ENCODE peak calls at places on chromosome 5, in seven cellular contexts. One of them, this sample, is unnamed.

GRCh38 chr5:171387970-171388815 is 544 bp downstream of the NPM1 start:
- DNase-seq in GM12878: peak
- DNase-seq in H1: peak
- DNase-seq in HCT116: no peak
- DNase-seq in HepG2: peak
- DNase-seq in K562: peak
- DNase-seq in SK-N-SH: peak
- DNase-seq in this sample: peak

GRCh38 chr5:178205010-178205748 is 846 bp downstream of the HNRNPAB start:
- DNase-seq in GM12878: no peak
- DNase-seq in H1: peak
- DNase-seq in HCT116: no peak
- DNase-seq in HepG2: peak
- DNase-seq in K562: peak
- DNase-seq in SK-N-SH: peak
- DNase-seq in this sample: peak

GRCh38 chr5:52709171-52709925 is 78.4 kb upstream of the ITGA1 start:
- DNase-seq in GM12878: no peak
- DNase-seq in H1: no peak
- DNase-seq in HCT116: no peak
- DNase-seq in HepG2: peak
- DNase-seq in K562: no peak
- DNase-seq in SK-N-SH: no peak
- DNase-seq in this sample: no peak

GRCh38 chr5:6753851-6754250 is 40.6 kb downstream of the TENT4A start:
- DNase-seq in GM12878: no peak
- DNase-seq in H1: no peak
- DNase-seq in HCT116: no peak
- DNase-seq in HepG2: no peak
- DNase-seq in K562: no peak
- DNase-seq in SK-N-SH: no peak
- DNase-seq in this sample: no peak

GRCh38 chr5:68141494-68141893 is 74.1 kb upstream of the PIK3R1 start:
- DNase-seq in GM12878: peak
- DNase-seq in H1: no peak
- DNase-seq in HCT116: no peak
- DNase-seq in HepG2: no peak
- DNase-seq in K562: no peak
- DNase-seq in SK-N-SH: no peak
- DNase-seq in this sample: no peak

GRCh38 chr5:78405820-78406750 is 45.7 kb downstream of the SCAMP1 start:
- DNase-seq in GM12878: peak
- DNase-seq in H1: no peak
- DNase-seq in HCT116: no peak
- DNase-seq in HepG2: no peak
- DNase-seq in K562: no peak
- DNase-seq in SK-N-SH: no peak
- DNase-seq in this sample: no peak

GRCh38 chr5:44862808-44863207 is 54.1 kb downstream of the MRPS30 start:
- DNase-seq in GM12878: no peak
- DNase-seq in H1: no peak
- DNase-seq in HCT116: peak
- DNase-seq in HepG2: no peak
- DNase-seq in K562: peak
- DNase-seq in SK-N-SH: no peak
- DNase-seq in this sample: no peak

GRCh38 chr5:74279244-74279643 is 361.3 kb downstream of the ENC1 start:
- DNase-seq in GM12878: no peak
- DNase-seq in H1: no peak
- DNase-seq in HCT116: no peak
- DNase-seq in HepG2: no peak
- DNase-seq in K562: no peak
- DNase-seq in SK-N-SH: no peak
- DNase-seq in this sample: no peak

GRCh38 chr5:15897609-15898008 is 282.0 kb downstream of the MARCHF11 start:
- DNase-seq in GM12878: no peak
- DNase-seq in H1: no peak
- DNase-seq in HCT116: no peak
- DNase-seq in HepG2: no peak
- DNase-seq in K562: no peak
- DNase-seq in SK-N-SH: no peak
- DNase-seq in this sample: no peak

GRCh38 chr5:78295035-78295961 is 800 bp upstream of the AP3B1 start:
- DNase-seq in GM12878: no peak
- DNase-seq in H1: peak
- DNase-seq in HCT116: peak
- DNase-seq in HepG2: peak
- DNase-seq in K562: peak
- DNase-seq in SK-N-SH: peak
- DNase-seq in this sample: peak

GRCh38 chr5:95471447-95471846 is 80.3 kb downstream of the FAM81B start:
- DNase-seq in GM12878: no peak
- DNase-seq in H1: no peak
- DNase-seq in HCT116: no peak
- DNase-seq in HepG2: no peak
- DNase-seq in K562: no peak
- DNase-seq in SK-N-SH: no peak
- DNase-seq in this sample: no peak

GRCh38 chr5:30469691-30470090 is 723.8 kb upstream of the CDH6 start:
- DNase-seq in GM12878: no peak
- DNase-seq in H1: no peak
- DNase-seq in HCT116: no peak
- DNase-seq in HepG2: no peak
- DNase-seq in K562: no peak
- DNase-seq in SK-N-SH: no peak
- DNase-seq in this sample: no peak

GRCh38 chr5:33166522-33166921 is 274.2 kb upstream of the TARS1 start:
- DNase-seq in GM12878: no peak
- DNase-seq in H1: peak
- DNase-seq in HCT116: no peak
- DNase-seq in HepG2: no peak
- DNase-seq in K562: no peak
- DNase-seq in SK-N-SH: no peak
- DNase-seq in this sample: no peak

GRCh38 chr5:73327908-73328455 is 120.6 kb downstream of the FOXD1 start:
- DNase-seq in GM12878: no peak
- DNase-seq in H1: no peak
- DNase-seq in HCT116: peak
- DNase-seq in HepG2: no peak
- DNase-seq in K562: no peak
- DNase-seq in SK-N-SH: no peak
- DNase-seq in this sample: no peak

GRCh38 chr5:163172540-163173337 is 264.7 kb upstream of the CCNG1 start:
- DNase-seq in GM12878: no peak
- DNase-seq in H1: no peak
- DNase-seq in HCT116: no peak
- DNase-seq in HepG2: no peak
- DNase-seq in K562: no peak
- DNase-seq in SK-N-SH: no peak
- DNase-seq in this sample: no peak

GRCh38 chr5:54760182-54760935 is 225.0 kb downstream of the ESM1 start:
- DNase-seq in GM12878: no peak
- DNase-seq in H1: no peak
- DNase-seq in HCT116: no peak
- DNase-seq in HepG2: no peak
- DNase-seq in K562: no peak
- DNase-seq in SK-N-SH: no peak
- DNase-seq in this sample: no peak

GRCh38 chr5:151923865-151924264 is 786 bp downstream of the GLRA1 start:
- DNase-seq in GM12878: no peak
- DNase-seq in H1: peak
- DNase-seq in HCT116: no peak
- DNase-seq in HepG2: no peak
- DNase-seq in K562: peak
- DNase-seq in SK-N-SH: peak
- DNase-seq in this sample: peak

GRCh38 chr5:140043508-140043872 is 391 bp upstream of the NRG2 start:
- DNase-seq in GM12878: no peak
- DNase-seq in H1: no peak
- DNase-seq in HCT116: no peak
- DNase-seq in HepG2: no peak
- DNase-seq in K562: peak
- DNase-seq in SK-N-SH: peak
- DNase-seq in this sample: no peak

GRCh38 chr5:89083791-89084190 is 200.8 kb upstream of the MEF2C start:
- DNase-seq in GM12878: no peak
- DNase-seq in H1: no peak
- DNase-seq in HCT116: no peak
- DNase-seq in HepG2: no peak
- DNase-seq in K562: no peak
- DNase-seq in SK-N-SH: no peak
- DNase-seq in this sample: no peak

GRCh38 chr5:16489322-16489791 is 23.8 kb upstream of the ZNF622 start:
- DNase-seq in GM12878: no peak
- DNase-seq in H1: no peak
- DNase-seq in HCT116: peak
- DNase-seq in HepG2: peak
- DNase-seq in K562: no peak
- DNase-seq in SK-N-SH: peak
- DNase-seq in this sample: peak

GRCh38 chr5:140607031-140607430 is 25.9 kb downstream of the CD14 start:
- DNase-seq in GM12878: no peak
- DNase-seq in H1: no peak
- DNase-seq in HCT116: no peak
- DNase-seq in HepG2: peak
- DNase-seq in K562: no peak
- DNase-seq in SK-N-SH: no peak
- DNase-seq in this sample: no peak

GRCh38 chr5:64869419-64869818 is 100.7 kb downstream of the CWC27 start:
- DNase-seq in GM12878: no peak
- DNase-seq in H1: no peak
- DNase-seq in HCT116: peak
- DNase-seq in HepG2: no peak
- DNase-seq in K562: no peak
- DNase-seq in SK-N-SH: no peak
- DNase-seq in this sample: no peak
- TF ChIP-seq JUND in GM12878: no peak
- TF ChIP-seq JUND in H1: no peak
- TF ChIP-seq JUND in HCT116: no peak
- TF ChIP-seq JUND in HepG2: no peak
- TF ChIP-seq JUND in K562: peak
- TF ChIP-seq JUND in SK-N-SH: peak
- TF ChIP-seq JUND in this sample: no peak

DNA sequence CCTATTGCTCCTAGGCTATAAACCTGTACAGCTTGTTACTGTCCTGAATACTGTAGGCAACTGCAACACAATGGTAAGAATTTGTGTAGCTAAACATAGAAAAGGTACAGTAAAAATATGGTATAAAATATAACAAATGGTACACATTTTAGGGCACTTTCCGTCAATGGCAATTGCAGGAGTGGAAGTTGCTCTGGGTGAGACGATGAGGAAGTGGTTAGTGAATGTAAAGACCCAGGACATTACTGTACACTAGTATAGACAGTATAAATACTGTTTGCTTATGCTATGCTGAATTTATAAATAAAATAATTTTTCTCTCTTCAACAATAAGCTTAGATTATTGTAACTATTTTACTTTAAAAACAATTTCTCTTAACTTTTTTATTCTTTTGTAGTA is 15.6 kb upstream of the ADRB2 start:
- DNase-seq in GM12878: no peak
- DNase-seq in H1: no peak
- DNase-seq in HCT116: no peak
- DNase-seq in HepG2: no peak
- DNase-seq in K562: no peak
- DNase-seq in SK-N-SH: no peak
- DNase-seq in this sample: no peak
- TF ChIP-seq JUND in GM12878: no peak
- TF ChIP-seq JUND in H1: no peak
- TF ChIP-seq JUND in HCT116: no peak
- TF ChIP-seq JUND in HepG2: no peak
- TF ChIP-seq JUND in K562: no peak
- TF ChIP-seq JUND in SK-N-SH: no peak
- TF ChIP-seq JUND in this sample: no peak

GRCh38 chr5:38780950-38781349 is 64.9 kb upstream of the OSMR start:
- DNase-seq in GM12878: no peak
- DNase-seq in H1: no peak
- DNase-seq in HCT116: no peak
- DNase-seq in HepG2: no peak
- DNase-seq in K562: no peak
- DNase-seq in SK-N-SH: no peak
- DNase-seq in this sample: peak

GRCh38 chr5:38777111-38777510 is 68.7 kb upstream of the OSMR start:
- DNase-seq in GM12878: no peak
- DNase-seq in H1: no peak
- DNase-seq in HCT116: no peak
- DNase-seq in HepG2: no peak
- DNase-seq in K562: no peak
- DNase-seq in SK-N-SH: no peak
- DNase-seq in this sample: no peak

GRCh38 chr5:38780316-38780715 is 65.5 kb upstream of the OSMR start:
- DNase-seq in GM12878: no peak
- DNase-seq in H1: no peak
- DNase-seq in HCT116: no peak
- DNase-seq in HepG2: no peak
- DNase-seq in K562: no peak
- DNase-seq in SK-N-SH: no peak
- DNase-seq in this sample: no peak

GRCh38 chr5:38772471-38772870 is 73.3 kb upstream of the OSMR start:
- DNase-seq in GM12878: no peak
- DNase-seq in H1: no peak
- DNase-seq in HCT116: no peak
- DNase-seq in HepG2: no peak
- DNase-seq in K562: no peak
- DNase-seq in SK-N-SH: no peak
- DNase-seq in this sample: no peak

GRCh38 chr5:38776494-38776893 is 69.3 kb upstream of the OSMR start:
- DNase-seq in GM12878: no peak
- DNase-seq in H1: no peak
- DNase-seq in HCT116: no peak
- DNase-seq in HepG2: no peak
- DNase-seq in K562: no peak
- DNase-seq in SK-N-SH: no peak
- DNase-seq in this sample: no peak
- TF ChIP-seq JUND in GM12878: no peak
- TF ChIP-seq JUND in H1: no peak
- TF ChIP-seq JUND in HCT116: no peak
- TF ChIP-seq JUND in HepG2: no peak
- TF ChIP-seq JUND in K562: no peak
- TF ChIP-seq JUND in SK-N-SH: no peak
- TF ChIP-seq JUND in this sample: no peak

DNA sequence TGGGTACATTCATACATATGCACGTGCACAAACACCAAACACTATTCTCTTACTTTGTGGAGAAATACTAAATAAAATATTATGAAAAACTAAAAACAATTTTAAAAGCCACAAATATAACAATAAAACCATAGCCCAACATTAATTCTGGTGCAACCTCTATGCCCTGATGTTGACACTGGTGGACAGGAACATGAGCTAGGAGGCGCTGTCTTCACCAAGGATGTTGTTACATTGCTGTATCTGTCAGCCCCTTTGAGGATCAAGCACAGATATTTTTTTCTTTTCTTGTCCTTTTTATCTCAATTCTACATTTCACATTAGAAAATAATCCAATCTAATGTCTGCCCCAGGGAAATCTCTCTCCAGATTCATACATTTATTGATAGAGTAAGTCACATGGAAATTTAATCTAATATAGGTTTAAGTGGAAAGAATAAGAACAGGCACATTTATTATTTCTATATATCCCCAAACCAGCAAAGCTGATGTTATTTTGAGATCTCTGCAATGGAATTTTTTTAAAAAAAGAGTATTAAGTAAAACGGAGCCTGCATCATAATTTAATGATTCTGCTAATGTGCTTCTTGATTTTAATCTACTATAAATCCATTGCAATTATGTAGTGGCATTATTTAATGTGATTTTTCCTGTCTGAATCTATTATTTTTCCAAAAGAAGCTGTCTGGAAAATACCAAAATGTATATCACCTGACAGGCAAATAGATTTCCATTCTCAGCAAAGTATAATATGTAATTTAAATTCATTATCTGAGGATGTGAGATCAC is 716.5 kb downstream of the MTRR start:
- DNase-seq in GM12878: no peak
- DNase-seq in H1: no peak
- DNase-seq in HCT116: no peak
- DNase-seq in HepG2: no peak
- DNase-seq in K562: no peak
- DNase-seq in SK-N-SH: peak
- DNase-seq in this sample: no peak
- TF ChIP-seq JUND in GM12878: no peak
- TF ChIP-seq JUND in H1: no peak
- TF ChIP-seq JUND in HCT116: no peak
- TF ChIP-seq JUND in HepG2: no peak
- TF ChIP-seq JUND in K562: no peak
- TF ChIP-seq JUND in SK-N-SH: no peak
- TF ChIP-seq JUND in this sample: no peak

This sample was measured in T47D.